ENCODE peak calls at places on chromosomes 1 and 21, in seven cellular contexts. N is AG10803, Z is neural crest cell, P is uterus, A is omental fat pad, I is left ventricle myocardium inferior, T is bronchial epithelial cell. D is an unnamed sample.

GRCh38 chr1:223846668-223847007 is 891 bp upstream of the TP53BP2 start:
- DNase-seq in N (peak), Z (peak), P (peak), A (no peak), I (no peak), T (no peak), D (no peak)

GRCh38 chr1:110487676-110488075 is 31.3 kb downstream of the KCNA10 start:
- DNase-seq in N (no peak), Z (no peak), P (no peak), A (no peak), I (no peak), T (peak), D (peak)

GRCh38 chr21:46325073-46325912 is 1.3 kb downstream of the PCNT start:
- DNase-seq in N (peak), Z (peak), P (peak), A (no peak), I (peak), T (peak), D (peak)

GRCh38 chr21:42009018-42009830 is 936 bp downstream of the ZBTB21 start:
- DNase-seq in N (peak), Z (peak), P (peak), A (peak), I (peak), T (peak), D (peak)

GRCh38 chr21:45329261-45330074 is 41.8 kb upstream of the POFUT2 start:
- DNase-seq in N (no peak), Z (no peak), P (no peak), A (no peak), I (peak), T (no peak), D (no peak)

GRCh38 chr1:161139765-161140164 is 7.3 kb upstream of the DEDD start:
- DNase-seq in N (peak), Z (peak), P (no peak), A (no peak), I (no peak), T (peak), D (peak)

GRCh38 chr1:208107817-208108608 is 136.2 kb downstream of the PLXNA2 start:
- DNase-seq in N (peak), Z (no peak), P (peak), A (peak), I (no peak), T (peak), D (peak)

GRCh38 chr21:41923641-41924342 is 30.0 kb downstream of the C2CD2 start:
- DNase-seq in N (peak), Z (no peak), P (no peak), A (no peak), I (peak), T (no peak), D (peak)

GRCh38 chr1:66676616-66677298 is 75.5 kb upstream of the DYNLT5 start:
- DNase-seq in N (peak), Z (no peak), P (peak), A (no peak), I (no peak), T (peak), D (peak)

GRCh38 chr1:146039844-146040194 is 18.3 kb upstream of the HJV start:
- DNase-seq in N (no peak), Z (no peak), P (no peak), A (no peak), I (no peak), T (no peak), D (no peak)

DNA sequence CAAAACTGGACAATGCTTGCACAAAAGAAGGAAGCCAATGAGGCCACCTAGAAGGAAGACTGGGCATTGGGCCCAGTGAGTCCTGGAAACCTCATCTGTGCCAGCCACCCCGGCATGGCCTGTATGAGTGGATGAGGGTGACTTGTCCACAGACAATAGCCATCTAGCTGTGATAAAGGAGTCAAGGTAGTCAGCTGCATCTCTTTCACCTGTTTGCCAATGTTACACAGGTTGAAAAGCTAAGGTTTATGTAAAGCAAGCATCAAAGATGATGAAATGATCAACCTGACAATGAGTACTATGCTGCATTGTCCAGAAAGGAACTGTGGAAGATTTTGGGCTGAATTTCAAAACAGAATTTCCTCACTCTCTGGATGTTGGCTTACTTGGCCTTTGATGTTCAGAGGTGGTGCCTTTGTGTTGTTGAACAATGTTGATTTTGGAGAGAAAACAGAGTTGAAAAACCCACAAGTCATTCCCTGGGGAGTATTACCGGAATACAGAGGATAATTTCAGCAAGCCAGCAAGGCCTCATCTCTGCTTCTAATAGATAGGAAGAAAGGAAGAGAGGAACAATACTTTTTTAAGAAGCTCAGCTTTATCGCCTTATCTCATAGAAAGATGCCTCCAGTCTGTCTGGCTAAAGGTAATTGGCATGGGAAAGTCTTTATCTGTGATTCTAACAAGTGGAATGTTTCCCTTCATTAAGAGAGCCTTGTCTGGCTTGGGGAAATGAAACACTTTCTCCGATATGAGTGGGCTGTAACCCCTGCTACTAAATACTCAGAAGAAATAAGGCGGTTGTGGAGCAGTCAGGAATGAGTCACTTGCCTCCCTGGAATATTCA is 11.4 kb upstream of the SELE start:
- DNase-seq in N (no peak), Z (no peak), P (peak), A (no peak), I (no peak), T (no peak), D (peak)
- TF ChIP-seq CTCF in N (no peak), Z (no peak), P (no peak), A (no peak), I (no peak), T (no peak), D (no peak)

DNA sequence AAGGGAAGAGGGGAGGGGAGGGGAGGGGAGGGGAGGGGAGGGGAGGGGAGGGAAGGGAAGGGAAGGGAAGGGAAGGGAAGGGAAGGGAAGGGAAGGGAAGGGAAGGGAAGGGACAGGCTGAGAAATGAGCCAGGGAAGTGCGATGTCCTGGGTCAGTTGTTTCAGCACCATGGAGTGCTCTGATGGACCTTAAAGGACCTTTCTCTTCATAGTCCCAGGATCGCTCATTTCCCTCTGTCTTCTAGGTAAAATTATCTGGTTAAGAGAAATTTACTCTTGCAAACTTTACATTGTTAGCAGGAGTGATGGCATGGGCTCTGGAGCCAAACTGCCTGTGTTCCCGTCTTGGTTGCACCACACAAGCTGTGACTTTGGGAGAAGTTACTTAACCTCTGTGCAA is 357.8 kb downstream of the MATN1 start:
- DNase-seq in N (no peak), Z (no peak), P (no peak), A (no peak), I (no peak), T (no peak), D (no peak)
- TF ChIP-seq CTCF in N (no peak), Z (no peak), P (no peak), A (no peak), I (no peak), T (no peak), D (no peak)

GRCh38 chr1:21539933-21540332 is 30.7 kb downstream of the ALPL start:
- DNase-seq in N (no peak), Z (peak), P (no peak), A (no peak), I (peak), T (no peak), D (no peak)
- TF ChIP-seq CTCF in N (peak), Z (peak), P (no peak), A (no peak), I (peak), T (peak), D (peak)

DNA sequence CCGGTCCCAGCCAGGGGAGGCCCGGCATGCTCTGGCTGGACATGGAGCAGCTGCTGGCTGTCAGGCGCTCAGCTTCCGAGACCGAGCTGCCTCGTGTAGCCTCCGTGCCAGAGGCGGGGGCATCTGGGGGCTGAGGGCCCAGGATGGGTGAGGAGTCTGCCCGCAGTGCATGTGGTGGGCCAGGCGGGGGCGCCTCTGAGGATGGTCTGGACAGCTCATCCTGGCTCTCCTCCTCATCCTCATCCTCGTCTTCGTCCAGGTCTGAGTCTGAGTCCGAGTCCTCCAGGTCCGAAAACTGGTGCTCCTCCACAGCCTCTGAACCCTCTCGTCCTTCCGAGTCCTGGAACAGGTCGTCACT is 28.9 kb upstream of the EDN2 start:
- DNase-seq in N (no peak), Z (no peak), P (no peak), A (no peak), I (no peak), T (no peak), D (no peak)
- TF ChIP-seq CTCF in N (peak), Z (peak), P (no peak), A (no peak), I (peak), T (peak), D (peak)

DNA sequence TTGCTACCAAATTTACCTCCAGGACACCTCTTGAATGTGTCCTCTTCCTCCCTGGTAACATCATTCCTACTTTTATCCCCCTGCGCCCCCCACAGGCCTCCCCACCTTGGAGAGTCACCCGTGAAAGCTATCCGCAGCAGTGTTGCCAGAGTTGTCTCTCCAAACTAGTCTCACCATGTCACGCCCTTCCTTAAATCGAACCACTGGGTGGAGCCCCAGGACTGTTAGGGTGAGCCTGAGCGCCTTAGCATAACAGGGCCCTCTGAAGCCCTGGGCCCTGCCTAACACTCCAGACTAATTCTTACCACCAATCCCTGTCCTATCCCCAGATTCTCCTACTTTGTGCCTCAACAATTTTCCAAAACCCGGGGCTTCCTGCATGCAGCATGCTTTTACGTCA is 35.0 kb downstream of the HSD3B2 start:
- DNase-seq in N (no peak), Z (no peak), P (no peak), A (no peak), I (no peak), T (no peak), D (no peak)
- TF ChIP-seq CTCF in N (peak), Z (no peak), P (no peak), A (no peak), I (no peak), T (peak), D (no peak)

GRCh38 chr1:153922838-153923652 is at the start of gene GATAD2B:
- DNase-seq in N (peak), Z (peak), P (peak), A (peak), I (peak), T (peak), D (peak)
- TF ChIP-seq CTCF in N (no peak), Z (no peak), P (no peak), A (no peak), I (no peak), T (no peak), D (no peak)

DNA sequence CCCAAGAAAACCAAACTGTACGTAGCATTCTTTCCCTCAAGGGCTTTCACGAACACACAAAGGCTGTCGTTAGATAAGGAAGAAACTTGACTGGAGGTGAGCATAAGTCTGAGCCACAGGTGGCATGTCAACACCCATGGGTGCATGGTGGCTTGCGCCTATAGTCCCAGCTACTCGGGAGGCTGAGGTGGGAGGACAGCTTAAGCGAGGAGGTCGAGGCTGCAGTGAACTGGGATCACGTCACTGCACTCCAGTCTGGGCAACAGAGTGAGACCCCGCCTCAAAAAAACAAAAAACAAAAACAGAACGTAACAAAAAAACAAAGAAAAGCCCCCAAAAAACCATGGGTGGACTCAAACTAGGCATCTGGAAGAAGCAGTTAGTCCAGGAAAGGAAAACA is 74.1 kb downstream of the APP start:
- DNase-seq in N (no peak), Z (no peak), P (no peak), A (no peak), I (no peak), T (no peak), D (no peak)
- TF ChIP-seq CTCF in N (no peak), Z (no peak), P (no peak), A (no peak), I (no peak), T (no peak), D (no peak)

DNA sequence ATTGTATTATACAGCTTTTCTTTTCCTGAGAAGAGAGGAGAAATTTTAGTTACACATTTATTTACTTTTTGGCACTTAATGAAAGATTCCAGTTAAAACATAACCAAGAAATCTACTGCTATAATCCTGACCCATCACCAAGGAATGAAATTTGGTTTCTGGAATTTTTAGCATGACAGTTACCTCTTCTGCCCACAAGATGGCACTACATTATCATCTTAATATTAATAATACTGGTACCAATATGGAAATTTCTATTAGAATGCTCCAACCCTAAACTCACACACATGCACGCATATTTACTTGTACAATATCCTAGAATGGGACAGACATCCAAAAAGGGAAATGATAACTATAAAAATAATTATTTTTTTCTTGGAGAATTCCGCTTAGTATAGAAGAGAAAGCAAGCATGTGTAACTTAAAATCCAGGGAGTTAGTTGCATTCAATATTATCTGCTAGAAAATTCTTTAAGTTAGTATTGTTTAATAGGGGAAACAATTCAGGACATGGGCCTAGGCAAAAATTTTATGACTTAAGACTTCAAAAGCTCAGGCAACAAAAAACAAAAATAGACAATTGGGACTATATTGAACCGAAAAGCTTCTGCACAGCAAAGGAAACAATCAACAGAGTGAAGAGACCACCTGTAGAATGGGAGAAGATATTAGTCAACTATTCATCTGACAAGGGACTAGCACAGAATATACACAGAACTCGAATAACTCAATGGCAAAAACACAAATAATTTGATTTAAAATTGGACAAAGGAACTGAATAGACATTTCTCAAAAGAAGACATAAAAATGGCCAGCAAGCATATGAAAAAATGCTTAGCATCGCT is 37.4 kb downstream of the MAP3K21 start:
- DNase-seq in N (peak), Z (no peak), P (no peak), A (no peak), I (no peak), T (peak), D (peak)
- TF ChIP-seq CTCF in N (peak), Z (peak), P (peak), A (no peak), I (peak), T (peak), D (peak)

D was measured in fibroblast of the aortic adventitia.